ENCODE peak calls at places on chromosomes 7 and 10, in four cellular contexts. A, J, B and K are unnamed samples.

GRCh38 chr7:117229350-117229749 is 93.5 kb downstream of the WNT2 start:
- DNase-seq in A (no peak), J (no peak), B (no peak), K (no peak)

GRCh38 chr10:75034131-75034512 is 77.3 kb upstream of the SAMD8 start:
- DNase-seq in A (no peak), J (no peak), B (no peak), K (no peak)

GRCh38 chr10:16967866-16968721 is 150.9 kb upstream of the RSU1 start:
- DNase-seq in A (no peak), J (no peak), B (peak; percentile 40), K (no peak)

GRCh38 chr7:507623-508305 is 11.9 kb downstream of the PDGFA start:
- DNase-seq in A (no peak), J (no peak), B (no peak), K (no peak)

GRCh38 chr10:119542357-119542989 is at the start of gene RGS10:
- DNase-seq in A (no peak), J (peak; percentile 85), B (no peak), K (peak; percentile 71)

GRCh38 chr7:68122806-68123205 is 1126.2 kb downstream of the TYW1 start:
- DNase-seq in A (no peak), J (no peak), B (no peak), K (no peak)

GRCh38 chr7:121395494-121395960 is 581 bp downstream of the FAM3C start:
- DNase-seq in A (no peak), J (no peak), B (peak; percentile 7), K (peak; percentile 45)

GRCh38 chr10:103666109-103666508 is 172.6 kb downstream of the NEURL1 start:
- DNase-seq in A (no peak), J (peak; percentile 33), B (no peak), K (peak; percentile 70)

GRCh38 chr10:131691481-131692090 is 209.2 kb upstream of the PPP2R2D start:
- DNase-seq in A (no peak), J (no peak), B (no peak), K (no peak)

GRCh38 chr7:47846117-47846836 is 102.0 kb downstream of the PKD1L1 start:
- DNase-seq in A (no peak), J (no peak), B (no peak), K (no peak)

GRCh38 chr10:12907651-12908050 is 93.9 kb downstream of the CCDC3 start:
- DNase-seq in A (no peak), J (no peak), B (no peak), K (no peak)

GRCh38 chr10:131736321-131736980 is 164.4 kb upstream of the PPP2R2D start:
- DNase-seq in A (no peak), J (no peak), B (no peak), K (no peak)

GRCh38 chr10:29735628-29736324 is 101.0 kb upstream of the SVIL start:
- DNase-seq in A (no peak), J (peak; percentile 90), B (peak; percentile 61), K (peak; percentile 76)

GRCh38 chr7:152355474-152356057 is 80.2 kb downstream of the KMT2C start:
- DNase-seq in A (no peak), J (no peak), B (no peak), K (no peak)

GRCh38 chr7:94056796-94057207 is 52.6 kb upstream of the BET1 start:
- DNase-seq in A (no peak), J (no peak), B (no peak), K (no peak)

GRCh38 chr7:5773661-5774086 is 7.8 kb downstream of the RNF216 start:
- DNase-seq in A (no peak), J (peak; percentile 18), B (peak; percentile 63), K (no peak)

GRCh38 chr10:128035557-128035973 is 90.7 kb downstream of the MKI67 start:
- DNase-seq in A (no peak), J (peak; percentile 57), B (no peak), K (peak; percentile 69)

GRCh38 chr7:44565795-44566559 is 7.7 kb downstream of the DDX56 start:
- DNase-seq in A (no peak), J (peak; percentile 62), B (no peak), K (no peak)

GRCh38 chr7:150476819-150477631 is 26.6 kb downstream of the GIMAP8 start:
- DNase-seq in A (no peak), J (peak; percentile 43), B (no peak), K (no peak)

GRCh38 chr7:84042110-84042539 is 152.5 kb downstream of the SEMA3A start:
- DNase-seq in A (no peak), J (no peak), B (no peak), K (no peak)

GRCh38 chr7:19376591-19376990 is 231.4 kb upstream of the FERD3L start:
- DNase-seq in A (no peak), J (no peak), B (no peak), K (no peak)

GRCh38 chr10:57689898-57690297 is 577.8 kb downstream of the IPMK start:
- DNase-seq in A (no peak), J (no peak), B (no peak), K (no peak)

GRCh38 chr7:151115836-151116418 is 29.7 kb downstream of the AGAP3 start:
- DNase-seq in A (no peak), J (no peak), B (no peak), K (no peak)

GRCh38 chr7:79236352-79237028 is 217.0 kb downstream of the MAGI2 start:
- DNase-seq in A (no peak), J (no peak), B (no peak), K (no peak)

GRCh38 chr10:99631496-99631895 is 11.3 kb upstream of the SLC25A28 start:
- DNase-seq in A (no peak), J (no peak), B (no peak), K (no peak)
- TF ChIP-seq BHLHE40 in A (no peak), J (no peak), B (no peak), K (no peak)

DNA sequence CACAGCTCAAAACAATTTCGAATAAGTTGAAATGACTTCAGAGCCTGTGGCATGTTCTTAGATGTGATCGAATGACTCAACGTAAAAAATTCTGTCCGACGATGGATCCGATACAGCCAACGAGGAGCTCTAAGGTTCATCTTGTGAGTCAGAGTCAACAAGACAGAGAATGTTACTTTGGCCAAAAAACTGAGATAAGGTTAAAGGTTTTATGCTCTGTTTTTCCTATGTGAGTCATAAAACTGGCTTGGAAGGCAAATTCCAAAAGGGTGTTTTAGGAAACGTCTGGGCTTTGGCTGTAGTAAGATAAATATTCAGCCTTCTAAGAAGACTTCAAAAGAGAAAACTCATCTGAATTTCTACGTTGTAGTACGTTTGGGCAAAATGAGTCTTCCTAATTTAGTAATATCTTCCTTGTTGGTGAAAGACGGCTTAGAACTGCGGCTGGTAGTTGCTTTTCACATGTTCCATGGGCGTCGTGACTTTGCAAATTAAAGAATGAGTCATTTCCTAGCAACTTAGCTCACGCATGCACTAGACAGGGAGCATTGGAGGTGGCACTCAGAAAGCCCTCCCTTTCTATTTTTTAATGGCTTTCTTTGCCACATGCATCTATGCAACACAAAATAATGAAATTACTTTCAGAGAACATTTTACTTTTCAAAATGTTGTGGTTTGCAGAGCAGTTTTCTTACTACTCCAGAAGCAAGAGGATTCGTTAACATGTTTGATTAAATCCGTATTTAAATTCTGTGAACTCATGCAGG is 28.2 kb downstream of the PFKP start:
- DNase-seq in A (peak; percentile 25), J (peak; percentile 80), B (peak; percentile 89), K (peak; percentile 43)
- TF ChIP-seq TARDBP in A (no peak), J (no peak), B (no peak), K (no peak)

DNA sequence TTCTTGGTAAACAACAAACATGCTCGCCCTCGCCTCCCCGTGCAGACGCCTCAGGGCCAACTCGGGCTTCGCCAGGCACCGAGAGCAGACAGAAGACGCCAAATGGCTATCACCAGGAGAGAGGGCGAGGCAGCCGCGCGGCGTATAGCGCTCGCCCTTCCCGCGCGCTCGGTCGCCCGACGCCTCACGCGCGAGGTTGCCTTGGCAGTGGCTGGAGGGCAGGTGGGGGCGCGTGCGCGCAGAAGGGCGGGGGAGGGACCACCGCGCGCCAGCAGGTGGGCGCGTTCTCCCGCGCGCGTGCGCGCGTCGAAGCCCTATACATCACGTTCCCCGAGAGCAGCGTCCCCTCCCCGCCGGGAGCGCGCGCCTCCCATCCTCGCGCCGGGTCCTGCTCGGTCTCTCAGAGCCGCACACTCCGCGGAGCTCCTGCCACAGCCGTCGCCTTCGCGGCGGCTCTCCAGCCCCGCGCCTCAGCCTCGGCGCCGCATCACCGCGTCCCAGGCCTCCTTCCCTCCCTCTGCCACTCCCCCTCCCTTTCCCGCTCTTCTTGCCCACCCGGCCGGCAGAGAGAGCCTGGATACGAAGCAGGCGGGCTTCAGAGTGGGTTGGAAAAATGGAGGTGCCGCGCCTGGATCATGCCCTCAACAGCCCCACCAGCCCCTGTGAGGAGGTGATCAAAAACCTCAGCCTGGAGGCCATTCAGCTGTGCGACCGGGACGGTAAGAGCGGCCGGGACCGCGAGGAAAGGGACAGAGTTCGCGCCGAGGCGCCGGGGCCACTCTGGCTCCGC is at the start of gene PHYHIPL:
- DNase-seq in A (no peak), J (no peak), B (peak; percentile 63), K (peak; percentile 41)
- TF ChIP-seq BHLHE40 in A (peak; percentile 82), J (no peak), B (peak; percentile 79), K (no peak)

GRCh38 chr7:140400381-140400780 is 2.1 kb upstream of the SLC37A3 start:
- DNase-seq in A (no peak), J (no peak), B (no peak), K (no peak)
- TF ChIP-seq TARDBP in A (no peak), J (no peak), B (no peak), K (no peak)

GRCh38 chr7:101940830-101941229 is 123.4 kb downstream of the CUX1 start:
- DNase-seq in A (no peak), J (no peak), B (no peak), K (no peak)
- TF ChIP-seq BHLHE40 in A (no peak), J (no peak), B (no peak), K (no peak)

DNA sequence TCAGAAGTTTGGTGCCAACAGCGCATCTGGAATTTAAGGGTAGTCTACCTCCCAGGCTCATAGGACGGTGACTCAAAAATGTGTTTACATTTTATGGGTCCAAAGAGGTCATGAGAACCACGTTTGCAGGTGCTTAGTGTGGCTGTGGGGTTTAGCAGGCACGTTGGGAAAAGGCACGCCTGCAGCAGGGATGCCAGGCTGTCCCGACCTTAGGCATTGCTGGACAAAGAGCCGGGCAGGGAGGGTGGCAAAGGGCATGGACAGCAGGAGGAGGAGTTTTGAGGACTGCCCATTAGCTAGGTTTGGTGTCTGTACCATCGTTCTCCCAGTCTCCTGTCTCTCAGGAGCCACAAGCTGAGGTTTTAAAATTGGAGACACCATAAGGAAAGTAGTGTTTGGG is 104.4 kb downstream of the TRRAP start:
- DNase-seq in A (no peak), J (no peak), B (no peak), K (no peak)
- TF ChIP-seq TARDBP in A (no peak), J (no peak), B (no peak), K (no peak)

DNA sequence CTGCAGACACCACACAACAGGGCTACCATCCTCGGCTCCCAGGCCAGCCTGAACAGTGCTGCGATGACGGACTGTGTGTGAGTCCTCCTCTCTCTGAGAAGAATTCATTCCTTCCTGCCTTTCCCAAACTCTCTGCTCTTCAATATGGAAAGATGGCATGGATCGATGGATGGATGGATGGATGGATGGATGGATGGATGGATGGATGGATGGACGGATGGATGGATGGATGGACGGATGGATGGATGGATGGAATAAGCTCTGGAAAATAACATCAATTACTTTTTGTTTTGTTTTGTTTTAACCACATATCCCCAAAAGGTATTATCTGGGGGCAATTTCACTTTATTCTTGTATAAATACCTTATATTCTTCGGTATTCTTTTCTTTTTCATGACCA is 151.9 kb downstream of the AKR1D1 start:
- DNase-seq in A (no peak), J (no peak), B (no peak), K (no peak)
- TF ChIP-seq BHLHE40 in A (no peak), J (no peak), B (no peak), K (no peak)

DNA sequence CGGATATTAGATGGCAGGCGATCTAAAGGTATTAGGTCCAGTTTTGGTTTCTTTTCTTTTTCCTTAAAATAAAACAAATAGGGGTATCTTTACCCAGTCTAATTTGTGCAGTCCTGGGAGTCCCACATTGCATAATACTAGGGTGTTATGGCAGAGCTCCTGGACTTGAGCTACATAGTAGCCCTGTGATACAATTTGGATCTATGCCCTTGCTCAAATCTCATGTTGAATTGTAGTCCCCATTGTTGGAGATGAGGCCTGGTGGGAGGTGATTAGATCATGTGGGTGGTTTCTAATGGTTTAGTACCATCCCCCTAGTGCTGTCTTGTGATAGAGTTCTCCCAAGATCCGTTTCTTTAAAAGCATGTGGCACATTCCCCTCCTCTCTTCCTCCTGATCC is 141.8 kb downstream of the RPS24 start:
- DNase-seq in A (no peak), J (no peak), B (no peak), K (no peak)
- TF ChIP-seq TARDBP in A (no peak), J (no peak), B (no peak), K (no peak)